ENCODE peak calls at places on chromosomes 5 and 9, in four cellular contexts. J is stimulated activated CD8-positive, alpha-beta memory T cell treated with anti-CD3 and anti-CD28 coated beads, Interleukin-2, amount 100 ng/mL, for 1 hour; X is NCI-H1436; W is NAMALWA. F is an unnamed sample.

GRCh38 chr5:135242021-135242480 is 157.0 kb downstream of the MACROH2A1 start:
- DNase-seq in J (no peak), X (no peak), W (no peak), F (no peak)

GRCh38 chr5:59193616-59194319 is 610.9 kb downstream of the RAB3C start:
- DNase-seq in J (no peak), X (no peak), W (no peak), F (no peak)

GRCh38 chr5:82147860-82148573 is 130.1 kb downstream of the RPS23 start:
- DNase-seq in J (no peak), W (no peak), X (no peak), F (no peak)

GRCh38 chr9:104227108-104227507 is 133.0 kb downstream of the SMC2 start:
- DNase-seq in X (no peak), J (no peak), W (no peak), F (no peak)

GRCh38 chr5:56048124-56048523 is 53.4 kb upstream of the IL6ST start:
- DNase-seq in X (no peak), J (no peak), W (no peak), F (no peak)

GRCh38 chr9:32866292-32866691 is 83.0 kb downstream of the TMEM215 start:
- DNase-seq in W (no peak), J (no peak), X (no peak), F (no peak)

GRCh38 chr5:178546675-178547033 is 43.5 kb downstream of the COL23A1 start:
- DNase-seq in W (no peak), X (no peak), J (no peak), F (no peak)

GRCh38 chr9:122383992-122384461 is 13.2 kb downstream of the PTGS1 start:
- DNase-seq in X (no peak), J (no peak), W (no peak), F (no peak)

GRCh38 chr5:139848508-139849100 is 53.0 kb downstream of the PSD2 start:
- DNase-seq in W (no peak), X (no peak), J (no peak), F (no peak)

GRCh38 chr5:159022178-159022556 is 77.5 kb downstream of the EBF1 start:
- DNase-seq in W (no peak), X (no peak), J (no peak), F (no peak)

F was measured in CMK.